ENCODE peak calls at places on chromosomes 16 and 17, in ten cellular contexts. One of them, this sample, is unnamed.
A peak's percentile ranks its signal among the peaks of the same experiment; 100 is the strongest.

GRCh38 chr17:6509295-6509771 is 47.0 kb downstream of the PITPNM3 start:
- DNase-seq in psoas muscle: no peak
- DNase-seq in PC-3: no peak
- DNase-seq in body of pancreas: peak; percentile 19
- DNase-seq in pancreas: peak; percentile 24
- DNase-seq in CD8-positive, alpha-beta T cell: no peak
- DNase-seq in HCT116: no peak
- DNase-seq in upper lobe of left lung: no peak
- DNase-seq in HL-60: no peak
- DNase-seq in ovary: no peak
- DNase-seq in this sample: no peak

GRCh38 chr17:63679214-63679613 is 20.7 kb downstream of the LIMD2 start:
- DNase-seq in psoas muscle: no peak
- DNase-seq in PC-3: no peak
- DNase-seq in body of pancreas: no peak
- DNase-seq in pancreas: no peak
- DNase-seq in CD8-positive, alpha-beta T cell: no peak
- DNase-seq in HCT116: no peak
- DNase-seq in upper lobe of left lung: no peak
- DNase-seq in HL-60: no peak
- DNase-seq in ovary: no peak
- DNase-seq in this sample: no peak

GRCh38 chr16:68921654-68922053 is 78.3 kb downstream of the TANGO6 start:
- DNase-seq in psoas muscle: no peak
- DNase-seq in PC-3: peak; percentile 95
- DNase-seq in body of pancreas: peak; percentile 58
- DNase-seq in pancreas: no peak
- DNase-seq in CD8-positive, alpha-beta T cell: no peak
- DNase-seq in HCT116: peak; percentile 98
- DNase-seq in upper lobe of left lung: no peak
- DNase-seq in HL-60: no peak
- DNase-seq in ovary: no peak
- DNase-seq in this sample: no peak

GRCh38 chr17:50963139-50963538 is 97.0 kb upstream of the TOB1 start:
- DNase-seq in psoas muscle: no peak
- DNase-seq in PC-3: no peak
- DNase-seq in body of pancreas: no peak
- DNase-seq in pancreas: no peak
- DNase-seq in CD8-positive, alpha-beta T cell: no peak
- DNase-seq in HCT116: no peak
- DNase-seq in upper lobe of left lung: no peak
- DNase-seq in HL-60: no peak
- DNase-seq in ovary: no peak
- DNase-seq in this sample: no peak

GRCh38 chr16:1818204-1818872 is 8.3 kb downstream of the HAGH start:
- DNase-seq in psoas muscle: no peak
- DNase-seq in PC-3: no peak
- DNase-seq in body of pancreas: no peak
- DNase-seq in pancreas: no peak
- DNase-seq in CD8-positive, alpha-beta T cell: no peak
- DNase-seq in HCT116: no peak
- DNase-seq in upper lobe of left lung: peak; percentile 66
- DNase-seq in HL-60: no peak
- DNase-seq in ovary: no peak
- DNase-seq in this sample: no peak

GRCh38 chr16:66923247-66923851 is 2.0 kb downstream of the RRAD start:
- DNase-seq in psoas muscle: peak; percentile 57
- DNase-seq in PC-3: no peak
- DNase-seq in body of pancreas: no peak
- DNase-seq in pancreas: no peak
- DNase-seq in CD8-positive, alpha-beta T cell: no peak
- DNase-seq in HCT116: no peak
- DNase-seq in upper lobe of left lung: peak; percentile 73
- DNase-seq in HL-60: no peak
- DNase-seq in ovary: peak; percentile 73
- DNase-seq in this sample: peak; percentile 66

GRCh38 chr17:48179071-48179945 is 71.7 kb downstream of the SNX11 start:
- DNase-seq in psoas muscle: no peak
- DNase-seq in PC-3: peak; percentile 65
- DNase-seq in body of pancreas: no peak
- DNase-seq in pancreas: no peak
- DNase-seq in CD8-positive, alpha-beta T cell: no peak
- DNase-seq in HCT116: no peak
- DNase-seq in upper lobe of left lung: no peak
- DNase-seq in HL-60: no peak
- DNase-seq in ovary: no peak
- DNase-seq in this sample: no peak

GRCh38 chr17:73586921-73587680 is 57.1 kb downstream of the SDK2 start:
- DNase-seq in psoas muscle: peak; percentile 28
- DNase-seq in PC-3: peak; percentile 47
- DNase-seq in body of pancreas: no peak
- DNase-seq in pancreas: no peak
- DNase-seq in CD8-positive, alpha-beta T cell: no peak
- DNase-seq in HCT116: peak; percentile 8
- DNase-seq in upper lobe of left lung: no peak
- DNase-seq in HL-60: no peak
- DNase-seq in ovary: no peak
- DNase-seq in this sample: no peak

DNA sequence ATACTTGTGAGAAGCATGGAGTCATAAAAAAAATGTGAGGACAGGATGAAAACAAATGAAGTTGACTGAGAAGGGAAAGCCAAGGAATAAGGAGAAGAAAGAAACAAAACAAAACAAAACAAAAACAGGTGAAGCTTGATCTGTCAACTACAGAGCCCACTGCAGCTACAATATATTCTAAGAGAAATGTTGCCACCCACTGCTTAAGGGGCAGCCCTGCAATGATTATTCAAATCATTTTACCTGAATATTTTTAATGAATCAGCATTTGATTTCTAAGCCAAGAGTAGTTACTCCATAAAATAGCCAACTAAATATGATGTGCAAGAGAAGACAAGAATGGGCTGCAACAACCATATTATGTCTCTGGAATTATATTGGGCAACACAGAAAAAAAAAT is 252.0 kb upstream of the KIF2B start:
- DNase-seq in psoas muscle: no peak
- DNase-seq in PC-3: no peak
- DNase-seq in body of pancreas: no peak
- DNase-seq in pancreas: no peak
- DNase-seq in CD8-positive, alpha-beta T cell: no peak
- DNase-seq in HCT116: no peak
- DNase-seq in upper lobe of left lung: no peak
- DNase-seq in HL-60: no peak
- DNase-seq in ovary: no peak
- DNase-seq in this sample: no peak
- TF ChIP-seq CTCF in psoas muscle: no peak
- TF ChIP-seq CTCF in PC-3: no peak
- TF ChIP-seq CTCF in body of pancreas: no peak
- TF ChIP-seq CTCF in pancreas: no peak
- TF ChIP-seq CTCF in CD8-positive, alpha-beta T cell: no peak
- TF ChIP-seq CTCF in HCT116: no peak
- TF ChIP-seq CTCF in upper lobe of left lung: no peak
- TF ChIP-seq CTCF in HL-60: no peak
- TF ChIP-seq CTCF in ovary: no peak
- TF ChIP-seq CTCF in this sample: no peak

GRCh38 chr16:22007159-22007508 is 777 bp upstream of the MOSMO start:
- DNase-seq in psoas muscle: no peak
- DNase-seq in PC-3: no peak
- DNase-seq in body of pancreas: no peak
- DNase-seq in pancreas: no peak
- DNase-seq in CD8-positive, alpha-beta T cell: no peak
- DNase-seq in HCT116: no peak
- DNase-seq in upper lobe of left lung: no peak
- DNase-seq in HL-60: no peak
- DNase-seq in ovary: no peak
- DNase-seq in this sample: no peak

GRCh38 chr16:22006636-22007035 is 1.3 kb upstream of the MOSMO start:
- DNase-seq in psoas muscle: no peak
- DNase-seq in PC-3: no peak
- DNase-seq in body of pancreas: no peak
- DNase-seq in pancreas: no peak
- DNase-seq in CD8-positive, alpha-beta T cell: no peak
- DNase-seq in HCT116: no peak
- DNase-seq in upper lobe of left lung: no peak
- DNase-seq in HL-60: no peak
- DNase-seq in ovary: no peak
- DNase-seq in this sample: no peak

GRCh38 chr16:22005746-22006145 is 2.2 kb upstream of the MOSMO start:
- DNase-seq in psoas muscle: no peak
- DNase-seq in PC-3: no peak
- DNase-seq in body of pancreas: no peak
- DNase-seq in pancreas: no peak
- DNase-seq in CD8-positive, alpha-beta T cell: no peak
- DNase-seq in HCT116: no peak
- DNase-seq in upper lobe of left lung: no peak
- DNase-seq in HL-60: no peak
- DNase-seq in ovary: no peak
- DNase-seq in this sample: no peak

GRCh38 chr16:22008215-22009142 is 568 bp downstream of the MOSMO start:
- DNase-seq in psoas muscle: peak; percentile 38
- DNase-seq in PC-3: no peak
- DNase-seq in body of pancreas: peak; percentile 22
- DNase-seq in pancreas: peak; percentile 31
- DNase-seq in CD8-positive, alpha-beta T cell: no peak
- DNase-seq in HCT116: no peak
- DNase-seq in upper lobe of left lung: peak; percentile 89
- DNase-seq in HL-60: no peak
- DNase-seq in ovary: peak; percentile 27
- DNase-seq in this sample: no peak

DNA sequence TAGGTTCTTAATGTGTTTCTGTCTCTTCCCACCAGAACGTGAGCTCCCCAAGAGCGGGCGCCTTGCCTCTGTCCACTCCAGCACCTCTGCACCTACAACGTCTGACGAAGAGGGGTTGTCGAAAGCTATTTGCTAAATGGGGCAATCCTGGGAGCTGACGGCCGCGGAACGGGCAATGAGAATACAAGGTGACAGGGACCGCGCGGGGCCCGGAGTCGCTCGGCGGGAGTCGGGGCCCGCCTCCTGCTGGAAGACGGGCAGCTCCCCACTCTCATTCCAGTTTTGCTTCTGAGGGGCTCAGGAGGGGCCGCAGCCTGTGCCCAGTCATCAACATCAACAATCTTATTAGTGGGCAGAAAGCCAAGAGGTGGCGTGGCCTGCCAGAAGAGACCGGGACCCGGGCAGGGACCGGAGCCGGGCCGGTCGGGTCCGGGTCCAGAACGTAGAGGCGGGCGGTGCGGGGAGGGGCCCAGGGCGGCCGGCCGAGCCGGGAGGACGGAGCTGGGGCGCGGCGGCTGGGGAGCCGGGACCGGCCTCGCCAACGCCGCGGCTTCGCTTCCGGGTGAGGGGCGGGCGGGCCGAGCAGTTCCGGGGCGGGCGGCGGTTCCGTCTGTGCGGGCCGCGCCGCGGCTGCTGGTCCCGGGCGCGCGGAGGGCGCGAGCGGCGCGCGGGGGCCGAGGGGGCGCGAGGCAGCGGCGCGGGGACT is at the start of gene MOSMO:
- DNase-seq in psoas muscle: peak; percentile 82
- DNase-seq in PC-3: peak; percentile 62
- DNase-seq in body of pancreas: peak; percentile 72
- DNase-seq in pancreas: peak; percentile 69
- DNase-seq in CD8-positive, alpha-beta T cell: peak; percentile 57
- DNase-seq in HCT116: no peak
- DNase-seq in upper lobe of left lung: peak; percentile 97
- DNase-seq in HL-60: peak; percentile 64
- DNase-seq in ovary: peak; percentile 74
- DNase-seq in this sample: peak; percentile 47
- H3K27ac ChIP-seq in psoas muscle: peak within 1 kb of the TSS; percentile 95
- H3K27ac ChIP-seq in PC-3: peak within 1 kb of the TSS; percentile 78
- H3K27ac ChIP-seq in body of pancreas: peak within 1 kb of the TSS; percentile 72
- H3K27ac ChIP-seq in pancreas: peak within 1 kb of the TSS; percentile 60
- H3K27ac ChIP-seq in CD8-positive, alpha-beta T cell: peak within 1 kb of the TSS; percentile 70
- H3K27ac ChIP-seq in HCT116: peak within 1 kb of the TSS; percentile 85
- H3K27ac ChIP-seq in upper lobe of left lung: peak within 1 kb of the TSS; percentile 89
- H3K27ac ChIP-seq in HL-60: peak within 1 kb of the TSS; percentile 57
- H3K27ac ChIP-seq in ovary: no peak within 1 kb of the TSS
- H3K27ac ChIP-seq in this sample: peak within 1 kb of the TSS; percentile 88

GRCh38 chr17:38560503-38561318 is 45.0 kb downstream of the SRCIN1 start:
- DNase-seq in psoas muscle: no peak
- DNase-seq in PC-3: no peak
- DNase-seq in body of pancreas: no peak
- DNase-seq in pancreas: no peak
- DNase-seq in CD8-positive, alpha-beta T cell: no peak
- DNase-seq in HCT116: no peak
- DNase-seq in upper lobe of left lung: no peak
- DNase-seq in HL-60: no peak
- DNase-seq in ovary: no peak
- DNase-seq in this sample: no peak

GRCh38 chr17:38562215-38562569 is 43.6 kb downstream of the SRCIN1 start:
- DNase-seq in psoas muscle: no peak
- DNase-seq in PC-3: no peak
- DNase-seq in body of pancreas: no peak
- DNase-seq in pancreas: no peak
- DNase-seq in CD8-positive, alpha-beta T cell: no peak
- DNase-seq in HCT116: no peak
- DNase-seq in upper lobe of left lung: no peak
- DNase-seq in HL-60: no peak
- DNase-seq in ovary: no peak
- DNase-seq in this sample: no peak

GRCh38 chr17:38559880-38560230 is 45.9 kb downstream of the SRCIN1 start:
- DNase-seq in psoas muscle: no peak
- DNase-seq in PC-3: no peak
- DNase-seq in body of pancreas: no peak
- DNase-seq in pancreas: no peak
- DNase-seq in CD8-positive, alpha-beta T cell: no peak
- DNase-seq in HCT116: no peak
- DNase-seq in upper lobe of left lung: no peak
- DNase-seq in HL-60: no peak
- DNase-seq in ovary: peak; percentile 51
- DNase-seq in this sample: no peak

GRCh38 chr17:38562903-38563302 is 42.8 kb downstream of the SRCIN1 start:
- DNase-seq in psoas muscle: no peak
- DNase-seq in PC-3: no peak
- DNase-seq in body of pancreas: no peak
- DNase-seq in pancreas: no peak
- DNase-seq in CD8-positive, alpha-beta T cell: no peak
- DNase-seq in HCT116: no peak
- DNase-seq in upper lobe of left lung: no peak
- DNase-seq in HL-60: no peak
- DNase-seq in ovary: no peak
- DNase-seq in this sample: no peak

DNA sequence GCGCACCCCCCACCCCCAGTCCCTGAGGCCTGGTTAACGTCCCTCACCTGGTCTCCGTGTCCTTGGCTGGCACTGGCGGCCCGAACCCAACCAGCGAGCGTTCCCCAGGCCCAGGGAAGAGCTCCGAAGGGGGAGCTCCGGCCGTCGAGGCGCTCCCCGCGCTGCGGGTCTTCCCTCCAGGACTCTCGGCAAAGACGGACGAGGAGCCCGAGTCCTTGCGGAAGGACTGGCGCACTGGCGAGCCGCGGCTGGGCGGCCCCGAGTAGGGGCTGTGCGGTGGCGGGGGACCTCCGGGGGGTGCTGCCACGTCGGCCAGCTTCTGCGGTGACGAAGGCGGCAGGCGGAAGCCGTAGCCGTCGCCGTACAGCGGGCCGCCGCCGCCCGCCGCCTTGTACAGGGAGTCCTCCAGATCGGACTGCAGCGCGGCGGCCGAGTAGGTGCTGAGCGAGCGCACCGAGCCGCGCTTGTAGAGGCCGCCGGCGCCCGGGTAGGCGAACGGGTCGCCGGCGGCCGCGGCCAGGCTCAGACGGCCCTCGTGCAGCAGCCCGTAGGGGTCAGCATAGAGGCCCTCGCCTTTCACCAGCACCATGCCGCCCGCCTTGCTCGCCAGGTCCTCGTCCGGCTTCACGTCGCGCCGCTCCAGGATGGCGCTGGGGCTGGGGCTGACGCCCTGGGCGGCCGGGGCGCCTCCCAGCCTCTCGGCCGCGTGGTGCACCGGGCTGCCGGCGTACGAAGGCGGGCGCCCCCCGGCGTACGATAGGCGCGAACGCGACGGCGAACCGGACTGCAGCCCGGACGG is 44.1 kb downstream of the SRCIN1 start:
- DNase-seq in psoas muscle: no peak
- DNase-seq in PC-3: no peak
- DNase-seq in body of pancreas: no peak
- DNase-seq in pancreas: no peak
- DNase-seq in CD8-positive, alpha-beta T cell: no peak
- DNase-seq in HCT116: no peak
- DNase-seq in upper lobe of left lung: peak; percentile 85
- DNase-seq in HL-60: no peak
- DNase-seq in ovary: no peak
- DNase-seq in this sample: no peak
- TF ChIP-seq CTCF in psoas muscle: no peak
- TF ChIP-seq CTCF in PC-3: no peak
- TF ChIP-seq CTCF in body of pancreas: no peak
- TF ChIP-seq CTCF in pancreas: no peak
- TF ChIP-seq CTCF in CD8-positive, alpha-beta T cell: no peak
- TF ChIP-seq CTCF in HCT116: no peak
- TF ChIP-seq CTCF in upper lobe of left lung: no peak
- TF ChIP-seq CTCF in HL-60: no peak
- TF ChIP-seq CTCF in ovary: no peak
- TF ChIP-seq CTCF in this sample: no peak

DNA sequence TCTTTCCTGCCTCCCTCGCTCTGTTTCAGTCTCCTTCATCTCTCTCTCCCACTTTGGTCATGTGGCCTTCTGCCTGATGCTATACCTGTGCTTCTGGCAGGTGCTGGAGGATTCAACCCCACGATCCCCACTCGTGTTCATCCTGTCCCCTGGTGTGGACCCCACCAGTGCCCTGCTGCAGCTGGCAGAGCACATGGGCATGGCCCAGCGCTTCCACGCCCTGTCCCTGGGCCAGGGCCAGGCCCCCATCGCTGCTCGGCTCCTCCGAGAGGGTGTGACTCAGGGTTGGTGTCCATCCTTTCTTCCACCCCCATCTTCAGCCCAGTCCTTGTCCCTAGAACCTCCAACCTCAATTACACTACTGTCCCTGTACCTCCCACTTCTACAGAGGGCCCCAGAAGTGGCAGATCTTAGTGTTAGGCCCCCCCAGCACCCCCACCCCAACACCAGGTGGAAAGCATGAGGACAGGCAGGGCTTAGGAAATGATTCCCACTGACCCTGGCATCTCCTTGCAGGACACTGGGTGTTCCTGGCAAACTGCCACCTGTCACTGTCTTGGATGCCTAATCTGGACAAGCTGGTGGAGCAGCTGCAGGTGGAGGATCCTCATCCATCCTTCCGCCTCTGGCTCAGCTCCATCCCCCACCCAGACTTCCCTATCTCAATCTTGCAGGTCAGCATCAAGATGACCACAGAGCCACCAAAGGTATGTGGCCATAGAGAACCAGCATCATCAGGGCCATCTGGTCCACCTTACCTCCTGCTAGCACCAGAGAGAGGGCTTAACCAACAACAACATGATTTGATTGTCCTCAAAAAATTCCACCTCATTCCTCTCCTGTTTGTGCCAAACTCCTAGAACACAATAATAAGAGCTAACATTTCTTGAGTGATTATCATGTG is 9.7 kb upstream of the KDM6B start:
- DNase-seq in psoas muscle: no peak
- DNase-seq in PC-3: no peak
- DNase-seq in body of pancreas: no peak
- DNase-seq in pancreas: no peak
- DNase-seq in CD8-positive, alpha-beta T cell: no peak
- DNase-seq in HCT116: no peak
- DNase-seq in upper lobe of left lung: peak; percentile 52
- DNase-seq in HL-60: no peak
- DNase-seq in ovary: no peak
- DNase-seq in this sample: no peak
- H3K27ac ChIP-seq in psoas muscle: no peak overlapping the region
- H3K27ac ChIP-seq in PC-3: no peak overlapping the region
- H3K27ac ChIP-seq in body of pancreas: no peak overlapping the region
- H3K27ac ChIP-seq in pancreas: no peak overlapping the region
- H3K27ac ChIP-seq in CD8-positive, alpha-beta T cell: no peak overlapping the region
- H3K27ac ChIP-seq in HCT116: no peak overlapping the region
- H3K27ac ChIP-seq in upper lobe of left lung: no peak overlapping the region
- H3K27ac ChIP-seq in HL-60: no peak overlapping the region
- H3K27ac ChIP-seq in ovary: no peak overlapping the region
- H3K27ac ChIP-seq in this sample: no peak overlapping the region